ENCODE peak calls at places on chromosomes 16 and 17, in nine cellular contexts. One of them, this sample, is unnamed.

GRCh38 chr16:2784536-2785100 is 2.7 kb downstream of the PRSS33 start:
- DNase-seq in epithelial cell of esophagus: no peak
- DNase-seq in RWPE1: no peak
- DNase-seq in mesothelial cell of epicardium: no peak
- DNase-seq in neural crest cell: no peak
- DNase-seq in esophagus muscularis mucosa: no peak
- DNase-seq in fibroblast of the aortic adventitia: no peak
- DNase-seq in endothelial cell: no peak
- DNase-seq in neural progenitor cell: no peak
- DNase-seq in this sample: no peak

GRCh38 chr17:77074681-77075080 is 66.1 kb upstream of the SEC14L1 start:
- DNase-seq in epithelial cell of esophagus: no peak
- DNase-seq in RWPE1: no peak
- DNase-seq in mesothelial cell of epicardium: no peak
- DNase-seq in neural crest cell: no peak
- DNase-seq in esophagus muscularis mucosa: no peak
- DNase-seq in fibroblast of the aortic adventitia: no peak
- DNase-seq in endothelial cell: no peak
- DNase-seq in neural progenitor cell: no peak
- DNase-seq in this sample: no peak

GRCh38 chr16:813204-813915 is 12.8 kb upstream of the GNG13 start:
- DNase-seq in epithelial cell of esophagus: no peak
- DNase-seq in RWPE1: peak
- DNase-seq in mesothelial cell of epicardium: peak
- DNase-seq in neural crest cell: peak
- DNase-seq in esophagus muscularis mucosa: no peak
- DNase-seq in fibroblast of the aortic adventitia: peak
- DNase-seq in endothelial cell: peak
- DNase-seq in neural progenitor cell: peak
- DNase-seq in this sample: no peak

GRCh38 chr16:80935691-80936090 is 71.0 kb downstream of the CMC2 start:
- DNase-seq in epithelial cell of esophagus: no peak
- DNase-seq in RWPE1: no peak
- DNase-seq in mesothelial cell of epicardium: no peak
- DNase-seq in neural crest cell: no peak
- DNase-seq in esophagus muscularis mucosa: no peak
- DNase-seq in fibroblast of the aortic adventitia: no peak
- DNase-seq in endothelial cell: no peak
- DNase-seq in neural progenitor cell: no peak
- DNase-seq in this sample: no peak

GRCh38 chr17:52419256-52419655 is 260.7 kb upstream of the CA10 start:
- DNase-seq in epithelial cell of esophagus: no peak
- DNase-seq in RWPE1: no peak
- DNase-seq in mesothelial cell of epicardium: no peak
- DNase-seq in neural crest cell: no peak
- DNase-seq in esophagus muscularis mucosa: no peak
- DNase-seq in fibroblast of the aortic adventitia: no peak
- DNase-seq in endothelial cell: no peak
- DNase-seq in neural progenitor cell: no peak
- DNase-seq in this sample: no peak

GRCh38 chr17:76379275-76379641 is 5.2 kb upstream of the SPHK1 start:
- DNase-seq in epithelial cell of esophagus: no peak
- DNase-seq in RWPE1: no peak
- DNase-seq in mesothelial cell of epicardium: no peak
- DNase-seq in neural crest cell: no peak
- DNase-seq in esophagus muscularis mucosa: no peak
- DNase-seq in fibroblast of the aortic adventitia: no peak
- DNase-seq in endothelial cell: no peak
- DNase-seq in neural progenitor cell: no peak
- DNase-seq in this sample: no peak

GRCh38 chr16:49440156-49441065 is 66.8 kb downstream of the C16orf78 start:
- DNase-seq in epithelial cell of esophagus: no peak
- DNase-seq in RWPE1: no peak
- DNase-seq in mesothelial cell of epicardium: no peak
- DNase-seq in neural crest cell: no peak
- DNase-seq in esophagus muscularis mucosa: no peak
- DNase-seq in fibroblast of the aortic adventitia: no peak
- DNase-seq in endothelial cell: no peak
- DNase-seq in neural progenitor cell: peak
- DNase-seq in this sample: peak

GRCh38 chr16:67652578-67653130 is 7.4 kb downstream of the ACD start:
- DNase-seq in epithelial cell of esophagus: peak
- DNase-seq in RWPE1: peak
- DNase-seq in mesothelial cell of epicardium: peak
- DNase-seq in neural crest cell: no peak
- DNase-seq in esophagus muscularis mucosa: no peak
- DNase-seq in fibroblast of the aortic adventitia: no peak
- DNase-seq in endothelial cell: no peak
- DNase-seq in neural progenitor cell: peak
- DNase-seq in this sample: no peak

GRCh38 chr17:15782809-15783208 is 50.7 kb downstream of the TBC1D26 start:
- DNase-seq in epithelial cell of esophagus: peak
- DNase-seq in RWPE1: no peak
- DNase-seq in mesothelial cell of epicardium: no peak
- DNase-seq in neural crest cell: no peak
- DNase-seq in esophagus muscularis mucosa: no peak
- DNase-seq in fibroblast of the aortic adventitia: peak
- DNase-seq in endothelial cell: no peak
- DNase-seq in neural progenitor cell: no peak
- DNase-seq in this sample: peak

GRCh38 chr16:2799852-2800226 is 1.6 kb downstream of the PRSS41 start:
- DNase-seq in epithelial cell of esophagus: peak
- DNase-seq in RWPE1: no peak
- DNase-seq in mesothelial cell of epicardium: no peak
- DNase-seq in neural crest cell: no peak
- DNase-seq in esophagus muscularis mucosa: no peak
- DNase-seq in fibroblast of the aortic adventitia: no peak
- DNase-seq in endothelial cell: no peak
- DNase-seq in neural progenitor cell: no peak
- DNase-seq in this sample: no peak

GRCh38 chr16:3949287-3949686 is 68.8 kb upstream of the CREBBP start:
- DNase-seq in epithelial cell of esophagus: no peak
- DNase-seq in RWPE1: no peak
- DNase-seq in mesothelial cell of epicardium: no peak
- DNase-seq in neural crest cell: no peak
- DNase-seq in esophagus muscularis mucosa: no peak
- DNase-seq in fibroblast of the aortic adventitia: peak
- DNase-seq in endothelial cell: no peak
- DNase-seq in neural progenitor cell: no peak
- DNase-seq in this sample: no peak

GRCh38 chr16:54288592-54289241 is 2.1 kb upstream of the IRX3 start:
- DNase-seq in epithelial cell of esophagus: no peak
- DNase-seq in RWPE1: no peak
- DNase-seq in mesothelial cell of epicardium: no peak
- DNase-seq in neural crest cell: no peak
- DNase-seq in esophagus muscularis mucosa: no peak
- DNase-seq in fibroblast of the aortic adventitia: no peak
- DNase-seq in endothelial cell: no peak
- DNase-seq in neural progenitor cell: peak
- DNase-seq in this sample: no peak

GRCh38 chr16:18855196-18855595 is 53.8 kb upstream of the ARL6IP1 start:
- DNase-seq in epithelial cell of esophagus: no peak
- DNase-seq in RWPE1: no peak
- DNase-seq in mesothelial cell of epicardium: no peak
- DNase-seq in neural crest cell: no peak
- DNase-seq in esophagus muscularis mucosa: no peak
- DNase-seq in fibroblast of the aortic adventitia: no peak
- DNase-seq in endothelial cell: no peak
- DNase-seq in neural progenitor cell: no peak
- DNase-seq in this sample: no peak

GRCh38 chr17:82201498-82201910 is 11.1 kb downstream of the CCDC57 start:
- DNase-seq in epithelial cell of esophagus: no peak
- DNase-seq in RWPE1: no peak
- DNase-seq in mesothelial cell of epicardium: no peak
- DNase-seq in neural crest cell: no peak
- DNase-seq in esophagus muscularis mucosa: no peak
- DNase-seq in fibroblast of the aortic adventitia: no peak
- DNase-seq in endothelial cell: no peak
- DNase-seq in neural progenitor cell: no peak
- DNase-seq in this sample: no peak

GRCh38 chr16:55913717-55914116 is 38.5 kb upstream of the CES5A start:
- DNase-seq in epithelial cell of esophagus: peak
- DNase-seq in RWPE1: no peak
- DNase-seq in mesothelial cell of epicardium: no peak
- DNase-seq in neural crest cell: no peak
- DNase-seq in esophagus muscularis mucosa: peak
- DNase-seq in fibroblast of the aortic adventitia: no peak
- DNase-seq in endothelial cell: no peak
- DNase-seq in neural progenitor cell: no peak
- DNase-seq in this sample: no peak

GRCh38 chr16:69526831-69527655 is 38.7 kb upstream of the NFAT5 start:
- DNase-seq in epithelial cell of esophagus: no peak
- DNase-seq in RWPE1: no peak
- DNase-seq in mesothelial cell of epicardium: no peak
- DNase-seq in neural crest cell: no peak
- DNase-seq in esophagus muscularis mucosa: no peak
- DNase-seq in fibroblast of the aortic adventitia: no peak
- DNase-seq in endothelial cell: no peak
- DNase-seq in neural progenitor cell: no peak
- DNase-seq in this sample: no peak
- TF ChIP-seq CTCF in epithelial cell of esophagus: no peak
- TF ChIP-seq CTCF in RWPE1: no peak
- TF ChIP-seq CTCF in mesothelial cell of epicardium: no peak
- TF ChIP-seq CTCF in neural crest cell: no peak
- TF ChIP-seq CTCF in esophagus muscularis mucosa: no peak
- TF ChIP-seq CTCF in fibroblast of the aortic adventitia: no peak
- TF ChIP-seq CTCF in endothelial cell: no peak
- TF ChIP-seq CTCF in neural progenitor cell: no peak
- TF ChIP-seq CTCF in this sample: no peak

GRCh38 chr16:25108054-25108453 is 3.5 kb upstream of the LCMT1 start:
- DNase-seq in epithelial cell of esophagus: no peak
- DNase-seq in RWPE1: no peak
- DNase-seq in mesothelial cell of epicardium: no peak
- DNase-seq in neural crest cell: no peak
- DNase-seq in esophagus muscularis mucosa: no peak
- DNase-seq in fibroblast of the aortic adventitia: no peak
- DNase-seq in endothelial cell: no peak
- DNase-seq in neural progenitor cell: no peak
- DNase-seq in this sample: no peak

GRCh38 chr16:25109643-25110042 is 1.9 kb upstream of the LCMT1 start:
- DNase-seq in epithelial cell of esophagus: peak
- DNase-seq in RWPE1: peak
- DNase-seq in mesothelial cell of epicardium: no peak
- DNase-seq in neural crest cell: no peak
- DNase-seq in esophagus muscularis mucosa: no peak
- DNase-seq in fibroblast of the aortic adventitia: peak
- DNase-seq in endothelial cell: no peak
- DNase-seq in neural progenitor cell: no peak
- DNase-seq in this sample: no peak

GRCh38 chr16:25107466-25107792 is 4.1 kb upstream of the LCMT1 start:
- DNase-seq in epithelial cell of esophagus: no peak
- DNase-seq in RWPE1: no peak
- DNase-seq in mesothelial cell of epicardium: no peak
- DNase-seq in neural crest cell: no peak
- DNase-seq in esophagus muscularis mucosa: no peak
- DNase-seq in fibroblast of the aortic adventitia: no peak
- DNase-seq in endothelial cell: no peak
- DNase-seq in neural progenitor cell: no peak
- DNase-seq in this sample: no peak

GRCh38 chr16:25110392-25110947 is 1.1 kb upstream of the LCMT1 start:
- DNase-seq in epithelial cell of esophagus: no peak
- DNase-seq in RWPE1: no peak
- DNase-seq in mesothelial cell of epicardium: no peak
- DNase-seq in neural crest cell: no peak
- DNase-seq in esophagus muscularis mucosa: no peak
- DNase-seq in fibroblast of the aortic adventitia: no peak
- DNase-seq in endothelial cell: no peak
- DNase-seq in neural progenitor cell: no peak
- DNase-seq in this sample: no peak

GRCh38 chr16:25106567-25107465 is 4.7 kb upstream of the LCMT1 start:
- DNase-seq in epithelial cell of esophagus: peak
- DNase-seq in RWPE1: peak
- DNase-seq in mesothelial cell of epicardium: peak
- DNase-seq in neural crest cell: peak
- DNase-seq in esophagus muscularis mucosa: peak
- DNase-seq in fibroblast of the aortic adventitia: peak
- DNase-seq in endothelial cell: peak
- DNase-seq in neural progenitor cell: peak
- DNase-seq in this sample: peak
- TF ChIP-seq CTCF in epithelial cell of esophagus: peak
- TF ChIP-seq CTCF in RWPE1: no peak
- TF ChIP-seq CTCF in mesothelial cell of epicardium: no peak
- TF ChIP-seq CTCF in neural crest cell: peak
- TF ChIP-seq CTCF in esophagus muscularis mucosa: peak
- TF ChIP-seq CTCF in fibroblast of the aortic adventitia: peak
- TF ChIP-seq CTCF in endothelial cell: no peak
- TF ChIP-seq CTCF in neural progenitor cell: peak
- TF ChIP-seq CTCF in this sample: no peak

DNA sequence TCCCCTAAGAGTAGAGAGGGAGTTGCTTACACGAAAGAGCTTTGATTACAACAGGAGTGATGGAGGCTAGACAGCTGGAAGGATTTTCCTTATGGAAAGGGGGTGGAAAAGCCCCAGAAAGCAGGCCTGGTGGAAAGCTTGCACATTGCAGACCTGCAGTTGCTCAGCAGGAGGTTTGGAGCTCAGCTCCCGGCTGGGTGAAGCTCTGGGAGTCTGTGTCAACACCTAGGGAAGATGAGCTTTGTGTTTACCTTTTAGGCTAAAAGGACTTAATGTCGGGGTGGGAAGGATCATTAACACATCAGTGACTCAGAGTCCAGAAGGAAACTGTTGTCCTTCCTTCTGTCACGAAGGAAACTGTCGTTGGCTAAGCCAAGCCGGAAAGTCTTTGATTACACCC is 48.1 kb downstream of the RAP1GAP2 start:
- DNase-seq in epithelial cell of esophagus: peak
- DNase-seq in RWPE1: no peak
- DNase-seq in mesothelial cell of epicardium: no peak
- DNase-seq in neural crest cell: no peak
- DNase-seq in esophagus muscularis mucosa: no peak
- DNase-seq in fibroblast of the aortic adventitia: no peak
- DNase-seq in endothelial cell: no peak
- DNase-seq in neural progenitor cell: peak
- DNase-seq in this sample: no peak
- TF ChIP-seq CTCF in epithelial cell of esophagus: no peak
- TF ChIP-seq CTCF in RWPE1: no peak
- TF ChIP-seq CTCF in mesothelial cell of epicardium: no peak
- TF ChIP-seq CTCF in neural crest cell: no peak
- TF ChIP-seq CTCF in esophagus muscularis mucosa: no peak
- TF ChIP-seq CTCF in fibroblast of the aortic adventitia: no peak
- TF ChIP-seq CTCF in endothelial cell: no peak
- TF ChIP-seq CTCF in neural progenitor cell: peak
- TF ChIP-seq CTCF in this sample: no peak

DNA sequence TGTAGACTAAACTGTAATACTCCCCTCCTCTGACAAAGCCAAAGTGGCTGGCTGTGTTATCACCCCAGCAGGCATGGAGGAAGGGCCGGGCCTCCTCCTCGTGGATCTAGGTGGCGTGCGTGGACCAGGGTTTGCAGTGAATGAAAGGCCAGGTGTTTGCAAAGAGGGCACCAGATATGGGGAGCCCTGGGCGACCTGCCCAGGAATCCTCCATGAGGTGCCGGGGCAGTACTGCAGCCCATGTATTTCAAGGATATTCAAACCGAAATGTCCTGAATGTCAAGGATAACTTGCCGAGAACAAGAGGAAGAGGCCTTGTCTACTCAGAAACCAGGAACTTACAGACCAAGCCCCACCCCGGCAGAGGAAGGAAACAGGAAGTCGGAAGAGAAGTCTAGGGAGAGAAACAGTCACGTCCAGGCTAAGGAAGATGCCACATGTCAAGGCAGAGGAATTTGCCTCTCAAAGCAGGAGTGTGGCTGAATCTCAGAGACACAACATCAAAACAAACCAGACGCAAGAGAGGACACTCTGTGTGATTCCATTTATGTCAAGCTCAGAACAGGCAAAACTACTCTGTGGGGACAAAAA is 13.7 kb upstream of the OSGIN1 start:
- DNase-seq in epithelial cell of esophagus: no peak
- DNase-seq in RWPE1: no peak
- DNase-seq in mesothelial cell of epicardium: no peak
- DNase-seq in neural crest cell: no peak
- DNase-seq in esophagus muscularis mucosa: no peak
- DNase-seq in fibroblast of the aortic adventitia: no peak
- DNase-seq in endothelial cell: peak
- DNase-seq in neural progenitor cell: no peak
- DNase-seq in this sample: no peak
- TF ChIP-seq CTCF in epithelial cell of esophagus: no peak
- TF ChIP-seq CTCF in RWPE1: no peak
- TF ChIP-seq CTCF in mesothelial cell of epicardium: no peak
- TF ChIP-seq CTCF in neural crest cell: no peak
- TF ChIP-seq CTCF in esophagus muscularis mucosa: no peak
- TF ChIP-seq CTCF in fibroblast of the aortic adventitia: no peak
- TF ChIP-seq CTCF in endothelial cell: no peak
- TF ChIP-seq CTCF in neural progenitor cell: no peak
- TF ChIP-seq CTCF in this sample: no peak

This sample was measured in dorsolateral prefrontal cortex.